ENCODE peak calls at places on chromosomes 5 and 9, in eight cellular contexts. M, P, D, A, K, G, Y and S are unnamed samples.

GRCh38 chr9:70362952-70363351 is 51.5 kb downstream of the KLF9 start:
- DNase-seq in Y (no peak), D (no peak), A (no peak), K (no peak), G (peak), P (no peak), M (no peak), S (no peak)

GRCh38 chr9:125612616-125613015 is 94.4 kb downstream of the MAPKAP1 start:
- DNase-seq in K (no peak), P (no peak), D (no peak), Y (no peak), G (no peak), A (no peak), M (no peak), S (no peak)

GRCh38 chr5:69329905-69330489 is 2.6 kb downstream of the CCDC125 start:
- DNase-seq in D (no peak), Y (no peak), K (no peak), A (no peak), P (no peak), G (no peak), M (no peak), S (no peak)

GRCh38 chr5:156497816-156498215 is 170.9 kb downstream of the SGCD start:
- DNase-seq in A (no peak), K (no peak), G (peak), D (no peak), Y (no peak), M (no peak), P (no peak), S (no peak)

GRCh38 chr5:99088309-99088708 is 159.5 kb upstream of the CHD1 start:
- DNase-seq in K (no peak), Y (no peak), G (peak), M (peak), D (no peak), A (no peak), P (no peak), S (no peak)

GRCh38 chr9:131394464-131395026 is 659 bp downstream of the PRRC2B start:
- DNase-seq in P (peak), K (peak), Y (peak), G (peak), A (peak), D (no peak), M (no peak), S (no peak)

GRCh38 chr9:95103385-95104087 is 214.0 kb downstream of the FANCC start:
- DNase-seq in P (no peak), K (no peak), G (no peak), D (no peak), M (no peak), A (peak), Y (no peak), S (no peak)

GRCh38 chr9:68751556-68751955 is 46.5 kb downstream of the PIP5K1B start:
- DNase-seq in D (no peak), P (no peak), Y (peak), G (no peak), M (no peak), K (no peak), A (no peak), S (no peak)

GRCh38 chr5:115947260-115947659 is 15.0 kb upstream of the LVRN start:
- DNase-seq in M (no peak), Y (peak), D (no peak), K (no peak), P (no peak), A (no peak), G (peak), S (no peak)

GRCh38 chr5:127947886-127948285 is 135.7 kb upstream of the SLC12A2 start:
- DNase-seq in M (no peak), K (no peak), G (no peak), P (no peak), Y (no peak), A (no peak), D (no peak), S (no peak)

GRCh38 chr5:155532621-155533314 is 519.2 kb downstream of the KIF4B start:
- DNase-seq in Y (peak), K (no peak), A (no peak), M (no peak), D (no peak), P (no peak), G (peak), S (no peak)

GRCh38 chr5:120464627-120465280 is 654 bp downstream of the PRR16 start:
- DNase-seq in G (peak), D (no peak), A (peak), Y (peak), K (peak), P (peak), M (no peak), S (no peak)

GRCh38 chr9:37944671-37945481 is 40.9 kb upstream of the SLC25A51 start:
- DNase-seq in A (no peak), G (peak), D (no peak), K (no peak), P (peak), M (no peak), Y (peak), S (no peak)

GRCh38 chr5:149211566-149211965 is 60.1 kb upstream of the AFAP1L1 start:
- DNase-seq in G (peak), K (no peak), A (no peak), D (no peak), M (no peak), Y (peak), P (no peak), S (no peak)

GRCh38 chr5:169299651-169300467 is 1.1 kb downstream of the SLIT3 start:
- DNase-seq in M (no peak), K (no peak), A (peak), G (no peak), P (peak), D (no peak), Y (peak), S (no peak)

GRCh38 chr5:149799119-149799623 is 69.1 kb downstream of the PPARGC1B start:
- DNase-seq in Y (peak), M (no peak), G (peak), K (no peak), A (no peak), D (no peak), P (no peak), S (no peak)

GRCh38 chr9:83435301-83435700 is 102.9 kb downstream of the FRMD3 start:
- DNase-seq in K (no peak), G (no peak), D (no peak), Y (no peak), P (no peak), A (no peak), M (no peak), S (no peak)

GRCh38 chr5:73912755-73913365 is 286.9 kb downstream of the ARHGEF28 start:
- DNase-seq in Y (peak), G (no peak), M (no peak), K (no peak), A (no peak), D (no peak), P (no peak), S (no peak)

GRCh38 chr9:31144614-31145013 is 1239.8 kb upstream of the ACO1 start:
- DNase-seq in A (no peak), P (no peak), M (no peak), K (no peak), D (no peak), G (no peak), Y (no peak), S (no peak)

GRCh38 chr5:169195601-169196000 is 105.3 kb downstream of the SLIT3 start:
- DNase-seq in D (no peak), A (no peak), G (no peak), P (no peak), K (no peak), M (no peak), Y (peak), S (no peak)

GRCh38 chr9:134912126-134912840 is 5.4 kb downstream of the FCN1 start:
- DNase-seq in A (no peak), M (no peak), Y (no peak), P (no peak), D (no peak), G (no peak), K (no peak), S (no peak)

GRCh38 chr5:33588654-33589372 is 148.0 kb downstream of the TARS1 start:
- DNase-seq in A (no peak), G (peak), K (peak), Y (no peak), M (peak), P (peak), D (no peak), S (no peak)

GRCh38 chr9:123659358-123659757 is 270.6 kb downstream of the DENND1A start:
- DNase-seq in Y (no peak), P (no peak), A (no peak), G (no peak), D (no peak), M (no peak), K (no peak), S (no peak)

GRCh38 chr5:109997191-109997590 is 307.5 kb downstream of the MAN2A1 start:
- DNase-seq in P (peak), Y (no peak), M (no peak), G (no peak), K (no peak), D (no peak), A (no peak), S (no peak)

GRCh38 chr5:176900783-176901204 is 1.6 kb upstream of the HK3 start:
- DNase-seq in P (no peak), G (no peak), M (no peak), K (no peak), A (no peak), D (no peak), Y (no peak), S (no peak)

GRCh38 chr9:129839324-129840023 is 4.2 kb downstream of the USP20 start:
- DNase-seq in P (no peak), G (no peak), A (no peak), M (no peak), D (no peak), K (no peak), Y (peak), S (no peak)

GRCh38 chr9:93456022-93456421 is 2.6 kb upstream of the FAM120AOS start:
- DNase-seq in K (no peak), D (no peak), A (no peak), M (no peak), G (no peak), P (no peak), Y (no peak), S (no peak)

GRCh38 chr9:6669881-6670280 is 24.4 kb upstream of the GLDC start:
- DNase-seq in G (no peak), Y (no peak), K (no peak), D (no peak), P (no peak), A (no peak), M (no peak), S (no peak)

GRCh38 chr9:125241863-125242739 is 958 bp upstream of the HSPA5 start:
- DNase-seq in A (peak), M (peak), Y (no peak), P (no peak), K (no peak), D (no peak), G (no peak), S (no peak)

GRCh38 chr5:126455728-126456127 is 32.5 kb downstream of the GRAMD2B start:
- DNase-seq in P (no peak), Y (peak), K (no peak), M (no peak), A (no peak), G (no peak), D (no peak), S (no peak)

GRCh38 chr5:37738057-37738691 is 101.7 kb downstream of the GDNF start:
- DNase-seq in G (peak), Y (peak), P (no peak), M (no peak), K (peak), D (no peak), A (no peak), S (no peak)

GRCh38 chr9:99087462-99087861 is 17.5 kb upstream of the TGFBR1 start:
- DNase-seq in Y (no peak), A (no peak), K (no peak), D (no peak), P (no peak), G (no peak), M (no peak), S (no peak)

GRCh38 chr9:118782790-118783463 is 586.3 kb downstream of the BRINP1 start:
- DNase-seq in G (no peak), A (no peak), K (no peak), D (no peak), M (no peak), Y (no peak), P (no peak), S (no peak)

GRCh38 chr5:56085205-56085604 is 90.4 kb upstream of the IL6ST start:
- DNase-seq in M (no peak), P (no peak), Y (no peak), K (peak), G (no peak), D (no peak), A (no peak), S (no peak)

GRCh38 chr5:43609752-43610151 is 6.8 kb downstream of the NNT start:
- DNase-seq in K (peak), M (no peak), A (no peak), G (no peak), P (no peak), Y (no peak), D (no peak), S (no peak)

GRCh38 chr9:114954986-114955623 is 24.7 kb upstream of the TNFSF8 start:
- DNase-seq in G (no peak), Y (no peak), P (no peak), A (no peak), D (no peak), M (no peak), K (peak), S (no peak)

GRCh38 chr5:72654231-72654630 is 147.0 kb upstream of the ZNF366 start:
- DNase-seq in D (no peak), K (no peak), M (no peak), A (no peak), G (no peak), Y (no peak), P (no peak), S (no peak)

GRCh38 chr5:137217599-137218200 is 281.4 kb downstream of the SPOCK1 start:
- DNase-seq in M (no peak), D (no peak), G (peak), P (no peak), K (no peak), Y (no peak), A (no peak), S (no peak)